ENCODE peak calls at places on chromosomes 3 and 15, in nine cellular contexts. One of them, this sample, is unnamed.

GRCh38 chr3:158600787-158601186 is 29.8 kb downstream of the MLF1 start:
- DNase-seq in colonic mucosa: no peak
- DNase-seq in body of pancreas: no peak
- DNase-seq in ovary: no peak
- DNase-seq in lower lobe of right lung: no peak
- DNase-seq in AG09309: no peak
- DNase-seq in fibroblast of the aortic adventitia: no peak
- DNase-seq in GM12865: no peak
- DNase-seq in PC-3: no peak
- DNase-seq in this sample: no peak

GRCh38 chr3:184335291-184335660 is 2.1 kb upstream of the FAM131A start:
- DNase-seq in fibroblast of the aortic adventitia: no peak
- DNase-seq in GM12865: no peak
- DNase-seq in PC-3: no peak
- DNase-seq in ovary: no peak
- DNase-seq in colonic mucosa: no peak
- DNase-seq in lower lobe of right lung: no peak
- DNase-seq in body of pancreas: no peak
- DNase-seq in AG09309: no peak
- DNase-seq in this sample: no peak

GRCh38 chr3:154886437-154886836 is 193.7 kb upstream of the MME start:
- DNase-seq in body of pancreas: no peak
- DNase-seq in ovary: no peak
- DNase-seq in GM12865: no peak
- DNase-seq in PC-3: peak; percentile 85
- DNase-seq in AG09309: peak; percentile 100
- DNase-seq in fibroblast of the aortic adventitia: peak; percentile 98
- DNase-seq in colonic mucosa: no peak
- DNase-seq in lower lobe of right lung: no peak
- DNase-seq in this sample: peak; percentile 92

GRCh38 chr3:72229952-72230351 is 445.0 kb upstream of the PROK2 start:
- DNase-seq in colonic mucosa: no peak
- DNase-seq in fibroblast of the aortic adventitia: no peak
- DNase-seq in lower lobe of right lung: no peak
- DNase-seq in AG09309: no peak
- DNase-seq in GM12865: no peak
- DNase-seq in PC-3: peak; percentile 25
- DNase-seq in body of pancreas: peak; percentile 15
- DNase-seq in ovary: no peak
- DNase-seq in this sample: no peak

GRCh38 chr3:130515755-130516154 is 1.2 kb upstream of the COL6A6 start:
- DNase-seq in colonic mucosa: no peak
- DNase-seq in body of pancreas: no peak
- DNase-seq in AG09309: no peak
- DNase-seq in lower lobe of right lung: no peak
- DNase-seq in GM12865: no peak
- DNase-seq in fibroblast of the aortic adventitia: peak; percentile 56
- DNase-seq in ovary: no peak
- DNase-seq in PC-3: peak; percentile 7
- DNase-seq in this sample: no peak

GRCh38 chr3:105353485-105354161 is 13.1 kb upstream of the ALCAM start:
- DNase-seq in fibroblast of the aortic adventitia: no peak
- DNase-seq in ovary: no peak
- DNase-seq in colonic mucosa: no peak
- DNase-seq in body of pancreas: no peak
- DNase-seq in PC-3: peak; percentile 94
- DNase-seq in AG09309: no peak
- DNase-seq in lower lobe of right lung: peak; percentile 62
- DNase-seq in GM12865: no peak
- DNase-seq in this sample: peak; percentile 73

GRCh38 chr15:51907136-51907862 is 64.3 kb downstream of the LEO1 start:
- DNase-seq in GM12865: no peak
- DNase-seq in colonic mucosa: peak; percentile 23
- DNase-seq in fibroblast of the aortic adventitia: no peak
- DNase-seq in AG09309: no peak
- DNase-seq in body of pancreas: peak; percentile 69
- DNase-seq in ovary: no peak
- DNase-seq in PC-3: peak; percentile 98
- DNase-seq in lower lobe of right lung: no peak
- DNase-seq in this sample: peak; percentile 75

GRCh38 chr3:115239717-115240116 is 92.6 kb upstream of the ZBTB20 start:
- DNase-seq in GM12865: no peak
- DNase-seq in AG09309: peak; percentile 96
- DNase-seq in colonic mucosa: peak; percentile 18
- DNase-seq in fibroblast of the aortic adventitia: peak; percentile 99
- DNase-seq in body of pancreas: no peak
- DNase-seq in ovary: peak; percentile 36
- DNase-seq in lower lobe of right lung: no peak
- DNase-seq in PC-3: peak; percentile 95
- DNase-seq in this sample: peak; percentile 95

GRCh38 chr3:195064300-195064931 is 206.5 kb downstream of the XXYLT1 start:
- DNase-seq in body of pancreas: no peak
- DNase-seq in PC-3: no peak
- DNase-seq in GM12865: no peak
- DNase-seq in ovary: no peak
- DNase-seq in colonic mucosa: no peak
- DNase-seq in fibroblast of the aortic adventitia: no peak
- DNase-seq in lower lobe of right lung: peak; percentile 12
- DNase-seq in AG09309: no peak
- DNase-seq in this sample: no peak

GRCh38 chr3:52301042-52301441 is 13.4 kb downstream of the GLYCTK start:
- DNase-seq in fibroblast of the aortic adventitia: no peak
- DNase-seq in AG09309: no peak
- DNase-seq in body of pancreas: no peak
- DNase-seq in colonic mucosa: no peak
- DNase-seq in PC-3: no peak
- DNase-seq in lower lobe of right lung: no peak
- DNase-seq in GM12865: no peak
- DNase-seq in ovary: no peak
- DNase-seq in this sample: no peak

GRCh38 chr3:166902374-166902773 is 477.7 kb downstream of the ZBBX start:
- DNase-seq in AG09309: no peak
- DNase-seq in GM12865: no peak
- DNase-seq in colonic mucosa: no peak
- DNase-seq in body of pancreas: no peak
- DNase-seq in fibroblast of the aortic adventitia: peak; percentile 0
- DNase-seq in PC-3: peak; percentile 23
- DNase-seq in ovary: no peak
- DNase-seq in lower lobe of right lung: no peak
- DNase-seq in this sample: peak; percentile 2

GRCh38 chr3:194384156-194384555 is 14.6 kb upstream of the LRRC15 start:
- DNase-seq in lower lobe of right lung: no peak
- DNase-seq in AG09309: no peak
- DNase-seq in fibroblast of the aortic adventitia: no peak
- DNase-seq in body of pancreas: no peak
- DNase-seq in PC-3: no peak
- DNase-seq in GM12865: no peak
- DNase-seq in colonic mucosa: peak; percentile 7
- DNase-seq in ovary: no peak
- DNase-seq in this sample: no peak

GRCh38 chr3:187737401-187738088 is 7.7 kb downstream of the BCL6 start:
- DNase-seq in GM12865: no peak
- DNase-seq in lower lobe of right lung: peak; percentile 88
- DNase-seq in fibroblast of the aortic adventitia: peak; percentile 75
- DNase-seq in body of pancreas: peak; percentile 60
- DNase-seq in AG09309: no peak
- DNase-seq in colonic mucosa: peak; percentile 82
- DNase-seq in ovary: peak; percentile 82
- DNase-seq in PC-3: peak; percentile 65
- DNase-seq in this sample: peak; percentile 84

GRCh38 chr3:46664188-46664970 is 29.1 kb downstream of the ALS2CL start:
- DNase-seq in fibroblast of the aortic adventitia: no peak
- DNase-seq in ovary: no peak
- DNase-seq in GM12865: no peak
- DNase-seq in AG09309: no peak
- DNase-seq in colonic mucosa: peak; percentile 11
- DNase-seq in body of pancreas: no peak
- DNase-seq in PC-3: no peak
- DNase-seq in lower lobe of right lung: peak; percentile 20
- DNase-seq in this sample: no peak

GRCh38 chr3:46612324-46612723 is at the start of gene FAM240A:
- DNase-seq in colonic mucosa: no peak
- DNase-seq in ovary: no peak
- DNase-seq in PC-3: no peak
- DNase-seq in lower lobe of right lung: no peak
- DNase-seq in GM12865: no peak
- DNase-seq in fibroblast of the aortic adventitia: peak; percentile 39
- DNase-seq in body of pancreas: no peak
- DNase-seq in AG09309: no peak
- DNase-seq in this sample: no peak

GRCh38 chr3:183018416-183019192 is 38.3 kb upstream of the DCUN1D1 start:
- DNase-seq in colonic mucosa: no peak
- DNase-seq in ovary: no peak
- DNase-seq in AG09309: no peak
- DNase-seq in lower lobe of right lung: no peak
- DNase-seq in GM12865: no peak
- DNase-seq in fibroblast of the aortic adventitia: no peak
- DNase-seq in body of pancreas: no peak
- DNase-seq in PC-3: no peak
- DNase-seq in this sample: no peak

GRCh38 chr3:48232734-48233133 is 8.2 kb upstream of the ZNF589 start:
- DNase-seq in lower lobe of right lung: peak; percentile 87
- DNase-seq in fibroblast of the aortic adventitia: peak; percentile 68
- DNase-seq in AG09309: no peak
- DNase-seq in colonic mucosa: peak; percentile 66
- DNase-seq in GM12865: peak; percentile 80
- DNase-seq in ovary: peak; percentile 75
- DNase-seq in PC-3: peak; percentile 84
- DNase-seq in body of pancreas: peak; percentile 82
- DNase-seq in this sample: peak; percentile 74
- H3K4me3 ChIP-seq in lower lobe of right lung: no peak overlapping the region
- H3K4me3 ChIP-seq in fibroblast of the aortic adventitia: no peak overlapping the region
- H3K4me3 ChIP-seq in AG09309: no peak overlapping the region
- H3K4me3 ChIP-seq in colonic mucosa: no peak overlapping the region
- H3K4me3 ChIP-seq in GM12865: no peak overlapping the region
- H3K4me3 ChIP-seq in ovary: no peak overlapping the region
- H3K4me3 ChIP-seq in PC-3: peak overlapping the region; percentile 36
- H3K4me3 ChIP-seq in body of pancreas: no peak overlapping the region
- H3K4me3 ChIP-seq in this sample: no peak overlapping the region

GRCh38 chr3:21705769-21706168 is 45.2 kb downstream of the ZNF385D start:
- DNase-seq in colonic mucosa: no peak
- DNase-seq in fibroblast of the aortic adventitia: peak; percentile 73
- DNase-seq in PC-3: peak; percentile 97
- DNase-seq in lower lobe of right lung: no peak
- DNase-seq in GM12865: no peak
- DNase-seq in AG09309: peak; percentile 49
- DNase-seq in body of pancreas: peak; percentile 48
- DNase-seq in ovary: peak; percentile 22
- DNase-seq in this sample: peak; percentile 78

GRCh38 chr3:21703291-21703690 is 47.7 kb downstream of the ZNF385D start:
- DNase-seq in AG09309: no peak
- DNase-seq in PC-3: no peak
- DNase-seq in ovary: no peak
- DNase-seq in GM12865: no peak
- DNase-seq in body of pancreas: no peak
- DNase-seq in lower lobe of right lung: no peak
- DNase-seq in colonic mucosa: no peak
- DNase-seq in fibroblast of the aortic adventitia: peak; percentile 25
- DNase-seq in this sample: no peak

GRCh38 chr3:21704796-21705195 is 46.2 kb downstream of the ZNF385D start:
- DNase-seq in colonic mucosa: no peak
- DNase-seq in GM12865: no peak
- DNase-seq in lower lobe of right lung: no peak
- DNase-seq in fibroblast of the aortic adventitia: peak; percentile 8
- DNase-seq in AG09309: no peak
- DNase-seq in ovary: no peak
- DNase-seq in PC-3: no peak
- DNase-seq in body of pancreas: no peak
- DNase-seq in this sample: no peak
- TF ChIP-seq CTCF in colonic mucosa: no peak
- TF ChIP-seq CTCF in GM12865: no peak
- TF ChIP-seq CTCF in lower lobe of right lung: no peak
- TF ChIP-seq CTCF in fibroblast of the aortic adventitia: no peak
- TF ChIP-seq CTCF in AG09309: no peak
- TF ChIP-seq CTCF in ovary: no peak
- TF ChIP-seq CTCF in PC-3: no peak
- TF ChIP-seq CTCF in body of pancreas: no peak
- TF ChIP-seq CTCF in this sample: no peak

DNA sequence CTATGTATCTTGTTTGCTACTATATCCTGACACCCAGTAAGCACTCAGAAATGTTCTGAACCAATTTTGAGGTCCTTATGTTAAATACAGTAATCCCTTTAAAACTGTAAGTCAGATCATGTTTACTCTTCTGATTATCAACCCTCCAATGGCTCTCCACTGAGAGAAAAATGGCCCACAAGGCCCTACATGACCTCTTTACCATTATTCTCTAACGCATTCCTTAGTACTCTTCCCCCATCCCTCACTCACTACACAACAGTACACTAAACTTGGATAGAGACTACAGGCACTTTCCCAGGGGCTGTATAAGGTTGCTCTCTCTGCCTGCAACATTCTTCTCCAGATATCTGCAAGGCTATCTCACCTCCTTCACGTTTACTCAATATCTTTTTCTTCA is 1.9 kb downstream of the TOPBP1 start:
- DNase-seq in body of pancreas: no peak
- DNase-seq in PC-3: no peak
- DNase-seq in lower lobe of right lung: no peak
- DNase-seq in fibroblast of the aortic adventitia: no peak
- DNase-seq in GM12865: no peak
- DNase-seq in AG09309: no peak
- DNase-seq in colonic mucosa: no peak
- DNase-seq in ovary: no peak
- DNase-seq in this sample: no peak
- H3K4me3 ChIP-seq in body of pancreas: no peak overlapping the region
- H3K4me3 ChIP-seq in PC-3: peak overlapping the region; percentile 95
- H3K4me3 ChIP-seq in lower lobe of right lung: no peak overlapping the region
- H3K4me3 ChIP-seq in fibroblast of the aortic adventitia: no peak overlapping the region
- H3K4me3 ChIP-seq in GM12865: peak overlapping the region; percentile 1
- H3K4me3 ChIP-seq in AG09309: no peak overlapping the region
- H3K4me3 ChIP-seq in colonic mucosa: no peak overlapping the region
- H3K4me3 ChIP-seq in ovary: no peak overlapping the region
- H3K4me3 ChIP-seq in this sample: no peak overlapping the region

GRCh38 chr15:60004846-60005351 is 788 bp downstream of the FOXB1 start:
- DNase-seq in ovary: no peak
- DNase-seq in AG09309: no peak
- DNase-seq in lower lobe of right lung: peak; percentile 44
- DNase-seq in PC-3: no peak
- DNase-seq in body of pancreas: no peak
- DNase-seq in colonic mucosa: no peak
- DNase-seq in GM12865: no peak
- DNase-seq in fibroblast of the aortic adventitia: peak; percentile 24
- DNase-seq in this sample: peak; percentile 39

GRCh38 chr15:60003243-60004018 is 680 bp upstream of the FOXB1 start:
- DNase-seq in lower lobe of right lung: no peak
- DNase-seq in ovary: no peak
- DNase-seq in AG09309: no peak
- DNase-seq in PC-3: no peak
- DNase-seq in fibroblast of the aortic adventitia: no peak
- DNase-seq in GM12865: no peak
- DNase-seq in colonic mucosa: no peak
- DNase-seq in body of pancreas: no peak
- DNase-seq in this sample: no peak

GRCh38 chr15:60002528-60003218 is 1.4 kb upstream of the FOXB1 start:
- DNase-seq in fibroblast of the aortic adventitia: no peak
- DNase-seq in GM12865: no peak
- DNase-seq in ovary: no peak
- DNase-seq in body of pancreas: no peak
- DNase-seq in PC-3: no peak
- DNase-seq in AG09309: no peak
- DNase-seq in colonic mucosa: no peak
- DNase-seq in lower lobe of right lung: no peak
- DNase-seq in this sample: no peak

GRCh38 chr15:60006203-60006782 is 2.2 kb downstream of the FOXB1 start:
- DNase-seq in fibroblast of the aortic adventitia: peak; percentile 21
- DNase-seq in GM12865: peak; percentile 47
- DNase-seq in ovary: no peak
- DNase-seq in lower lobe of right lung: peak; percentile 52
- DNase-seq in AG09309: no peak
- DNase-seq in PC-3: peak; percentile 42
- DNase-seq in body of pancreas: no peak
- DNase-seq in colonic mucosa: peak; percentile 36
- DNase-seq in this sample: peak; percentile 29

GRCh38 chr15:60004019-60004845 is at the start of gene FOXB1:
- DNase-seq in colonic mucosa: no peak
- DNase-seq in lower lobe of right lung: no peak
- DNase-seq in fibroblast of the aortic adventitia: no peak
- DNase-seq in AG09309: no peak
- DNase-seq in GM12865: no peak
- DNase-seq in body of pancreas: no peak
- DNase-seq in ovary: no peak
- DNase-seq in PC-3: no peak
- DNase-seq in this sample: no peak
- TF ChIP-seq CTCF in colonic mucosa: no peak
- TF ChIP-seq CTCF in lower lobe of right lung: no peak
- TF ChIP-seq CTCF in fibroblast of the aortic adventitia: no peak
- TF ChIP-seq CTCF in AG09309: no peak
- TF ChIP-seq CTCF in GM12865: no peak
- TF ChIP-seq CTCF in body of pancreas: no peak
- TF ChIP-seq CTCF in ovary: no peak
- TF ChIP-seq CTCF in PC-3: no peak
- TF ChIP-seq CTCF in this sample: no peak

This sample was measured in epithelial cell of esophagus.